ENCODE peak calls at places on chromosomes 12 and 14, in five cellular contexts. N is WTC11; J is naive thymus-derived CD8-positive, alpha-beta T cell; F is DND-41; Z is Calu3. B is an unnamed sample.

GRCh38 chr12:132921685-132922084 is 34.3 kb upstream of the CHFR start:
- DNase-seq in N (peak; percentile 36), J (no peak), F (no peak), Z (no peak), B (no peak)

GRCh38 chr12:105741786-105742566 is 396.8 kb downstream of the NUAK1 start:
- DNase-seq in N (no peak), J (no peak), F (no peak), Z (no peak), B (no peak)

GRCh38 chr12:89060133-89060532 is 292.2 kb downstream of the DUSP6 start:
- DNase-seq in N (no peak), J (no peak), F (no peak), Z (no peak), B (no peak)

GRCh38 chr12:127823801-127824200 is 443.2 kb upstream of the TMEM132C start:
- DNase-seq in N (no peak), J (no peak), F (no peak), Z (no peak), B (no peak)

GRCh38 chr12:121114019-121114639 is 18.5 kb upstream of the P2RX7 start:
- DNase-seq in N (no peak), J (no peak), F (no peak), Z (no peak), B (no peak)

GRCh38 chr14:69135133-69135532 is 17.8 kb downstream of the DCAF5 start:
- DNase-seq in N (no peak), J (no peak), F (no peak), Z (no peak), B (no peak)

GRCh38 chr12:26255893-26256645 is 60.7 kb downstream of the SSPN start:
- DNase-seq in N (no peak), J (no peak), F (no peak), Z (no peak), B (no peak)

GRCh38 chr14:37559386-37559785 is 35.7 kb downstream of the FOXA1 start:
- DNase-seq in N (no peak), J (no peak), F (no peak), Z (no peak), B (no peak)

GRCh38 chr12:66296171-66296683 is 6.1 kb upstream of the HELB start:
- DNase-seq in N (no peak), J (no peak), F (no peak), Z (no peak), B (no peak)

GRCh38 chr12:119020377-119021360 is 39.3 kb downstream of the SRRM4 start:
- DNase-seq in N (peak; percentile 93), J (no peak), F (peak; percentile 28), Z (peak; percentile 43), B (no peak)

GRCh38 chr12:34405286-34406227 is 383.3 kb downstream of the ALG10 start:
- DNase-seq in N (peak; percentile 2), J (no peak), F (no peak), Z (no peak), B (no peak)

GRCh38 chr12:100675432-100675831 is 101.9 kb downstream of the GAS2L3 start:
- DNase-seq in N (no peak), J (no peak), F (peak; percentile 25), Z (peak; percentile 62), B (no peak)

GRCh38 chr14:24238123-24238522 is 4.3 kb downstream of the TINF2 start:
- DNase-seq in N (no peak), J (no peak), F (no peak), Z (peak; percentile 13), B (no peak)

GRCh38 chr14:63214417-63215196 is 10.4 kb downstream of the RHOJ start:
- DNase-seq in N (no peak), J (no peak), F (no peak), Z (no peak), B (no peak)

GRCh38 chr12:8914716-8915526 is 612 bp downstream of the PHC1 start:
- DNase-seq in N (peak; percentile 73), J (peak; percentile 60), F (peak; percentile 63), Z (peak; percentile 53), B (peak; percentile 59)

GRCh38 chr12:10771132-10771733 is 31.2 kb downstream of the TAS2R7 start:
- DNase-seq in N (no peak), J (no peak), F (no peak), Z (no peak), B (no peak)

GRCh38 chr12:4445156-4446020 is at the start of gene FGF6:
- DNase-seq in N (no peak), J (no peak), F (no peak), Z (no peak), B (no peak)

GRCh38 chr14:90140956-90141316 is 79.1 kb downstream of the KCNK13 start:
- DNase-seq in N (no peak), J (no peak), F (no peak), Z (no peak), B (no peak)

GRCh38 chr12:92621833-92622232 is 81.0 kb upstream of the PLEKHG7 start:
- DNase-seq in N (no peak), J (no peak), F (no peak), Z (no peak), B (no peak)

GRCh38 chr14:76550534-76550933 is 174.6 kb downstream of the ESRRB start:
- DNase-seq in N (no peak), J (no peak), F (no peak), Z (no peak), B (no peak)

GRCh38 chr12:31574803-31575573 is 15.9 kb downstream of the DENND5B start:
- DNase-seq in N (no peak), J (no peak), F (no peak), Z (no peak), B (no peak)

GRCh38 chr14:97120204-97121120 is 323.3 kb downstream of the VRK1 start:
- DNase-seq in N (no peak), J (peak; percentile 21), F (peak; percentile 78), Z (no peak), B (peak; percentile 69)